ENCODE peak calls at places on chromosomes 16 and 17, in eight cellular contexts. One of them, this sample, is unnamed.

GRCh38 chr16:12308060-12308459 is 331.5 kb downstream of the SNX29 start:
- DNase-seq in stimulated activated effector memory CD8-positive, alpha-beta T cell treated with anti-CD3 and anti-CD28 coated beads, Interleukin-12 subunit alpha, Interleukin-12 subunit beta, amount 100 ng/mL, for 72 hours: no peak
- DNase-seq in AG09309: no peak
- DNase-seq in foreskin fibroblast: no peak
- DNase-seq in RCC 7860: no peak
- DNase-seq in HuH-7.5: no peak
- DNase-seq in heart right ventricle: no peak
- DNase-seq in Daoy: no peak
- DNase-seq in this sample: no peak

GRCh38 chr16:1281517-1281916 is 25.6 kb downstream of the TPSD1 start:
- DNase-seq in stimulated activated effector memory CD8-positive, alpha-beta T cell treated with anti-CD3 and anti-CD28 coated beads, Interleukin-12 subunit alpha, Interleukin-12 subunit beta, amount 100 ng/mL, for 72 hours: no peak
- DNase-seq in HuH-7.5: no peak
- DNase-seq in RCC 7860: no peak
- DNase-seq in Daoy: no peak
- DNase-seq in heart right ventricle: no peak
- DNase-seq in foreskin fibroblast: no peak
- DNase-seq in AG09309: no peak
- DNase-seq in this sample: no peak

GRCh38 chr17:82025401-82026107 is 2.4 kb downstream of the LRRC45 start:
- DNase-seq in HuH-7.5: no peak
- DNase-seq in foreskin fibroblast: no peak
- DNase-seq in RCC 7860: no peak
- DNase-seq in stimulated activated effector memory CD8-positive, alpha-beta T cell treated with anti-CD3 and anti-CD28 coated beads, Interleukin-12 subunit alpha, Interleukin-12 subunit beta, amount 100 ng/mL, for 72 hours: no peak
- DNase-seq in AG09309: no peak
- DNase-seq in heart right ventricle: no peak
- DNase-seq in Daoy: no peak
- DNase-seq in this sample: no peak

GRCh38 chr17:38719943-38720641 is 10.0 kb upstream of the CISD3 start:
- DNase-seq in stimulated activated effector memory CD8-positive, alpha-beta T cell treated with anti-CD3 and anti-CD28 coated beads, Interleukin-12 subunit alpha, Interleukin-12 subunit beta, amount 100 ng/mL, for 72 hours: no peak
- DNase-seq in foreskin fibroblast: no peak
- DNase-seq in heart right ventricle: no peak
- DNase-seq in AG09309: no peak
- DNase-seq in RCC 7860: no peak
- DNase-seq in Daoy: no peak
- DNase-seq in HuH-7.5: no peak
- DNase-seq in this sample: no peak

GRCh38 chr17:63496663-63497400 is 20.0 kb downstream of the ACE start:
- DNase-seq in AG09309: no peak
- DNase-seq in heart right ventricle: no peak
- DNase-seq in RCC 7860: no peak
- DNase-seq in Daoy: no peak
- DNase-seq in HuH-7.5: no peak
- DNase-seq in stimulated activated effector memory CD8-positive, alpha-beta T cell treated with anti-CD3 and anti-CD28 coated beads, Interleukin-12 subunit alpha, Interleukin-12 subunit beta, amount 100 ng/mL, for 72 hours: no peak
- DNase-seq in foreskin fibroblast: no peak
- DNase-seq in this sample: no peak

GRCh38 chr16:85353839-85354622 is 241.8 kb upstream of the CIBAR2 start:
- DNase-seq in RCC 7860: no peak
- DNase-seq in foreskin fibroblast: no peak
- DNase-seq in AG09309: no peak
- DNase-seq in stimulated activated effector memory CD8-positive, alpha-beta T cell treated with anti-CD3 and anti-CD28 coated beads, Interleukin-12 subunit alpha, Interleukin-12 subunit beta, amount 100 ng/mL, for 72 hours: no peak
- DNase-seq in HuH-7.5: no peak
- DNase-seq in heart right ventricle: no peak
- DNase-seq in Daoy: no peak
- DNase-seq in this sample: no peak

GRCh38 chr17:11986939-11987329 is 10.3 kb downstream of the ZNF18 start:
- DNase-seq in HuH-7.5: peak
- DNase-seq in foreskin fibroblast: peak
- DNase-seq in RCC 7860: peak
- DNase-seq in heart right ventricle: no peak
- DNase-seq in stimulated activated effector memory CD8-positive, alpha-beta T cell treated with anti-CD3 and anti-CD28 coated beads, Interleukin-12 subunit alpha, Interleukin-12 subunit beta, amount 100 ng/mL, for 72 hours: no peak
- DNase-seq in AG09309: no peak
- DNase-seq in Daoy: peak
- DNase-seq in this sample: no peak

GRCh38 chr17:64042700-64043485 is 22.5 kb upstream of the ICAM2 start:
- DNase-seq in AG09309: no peak
- DNase-seq in HuH-7.5: no peak
- DNase-seq in foreskin fibroblast: no peak
- DNase-seq in RCC 7860: no peak
- DNase-seq in heart right ventricle: no peak
- DNase-seq in Daoy: no peak
- DNase-seq in stimulated activated effector memory CD8-positive, alpha-beta T cell treated with anti-CD3 and anti-CD28 coated beads, Interleukin-12 subunit alpha, Interleukin-12 subunit beta, amount 100 ng/mL, for 72 hours: no peak
- DNase-seq in this sample: no peak

GRCh38 chr16:56336071-56336688 is 89.2 kb downstream of the AMFR start:
- DNase-seq in heart right ventricle: peak
- DNase-seq in Daoy: no peak
- DNase-seq in HuH-7.5: no peak
- DNase-seq in foreskin fibroblast: no peak
- DNase-seq in AG09309: no peak
- DNase-seq in RCC 7860: no peak
- DNase-seq in stimulated activated effector memory CD8-positive, alpha-beta T cell treated with anti-CD3 and anti-CD28 coated beads, Interleukin-12 subunit alpha, Interleukin-12 subunit beta, amount 100 ng/mL, for 72 hours: no peak
- DNase-seq in this sample: no peak

GRCh38 chr17:79704691-79705090 is 26.1 kb upstream of the ENPP7 start:
- DNase-seq in stimulated activated effector memory CD8-positive, alpha-beta T cell treated with anti-CD3 and anti-CD28 coated beads, Interleukin-12 subunit alpha, Interleukin-12 subunit beta, amount 100 ng/mL, for 72 hours: no peak
- DNase-seq in RCC 7860: no peak
- DNase-seq in heart right ventricle: no peak
- DNase-seq in AG09309: no peak
- DNase-seq in Daoy: no peak
- DNase-seq in foreskin fibroblast: no peak
- DNase-seq in HuH-7.5: no peak
- DNase-seq in this sample: no peak

GRCh38 chr17:75630071-75630917 is 2.9 kb upstream of the SMIM5 start:
- DNase-seq in Daoy: no peak
- DNase-seq in stimulated activated effector memory CD8-positive, alpha-beta T cell treated with anti-CD3 and anti-CD28 coated beads, Interleukin-12 subunit alpha, Interleukin-12 subunit beta, amount 100 ng/mL, for 72 hours: no peak
- DNase-seq in foreskin fibroblast: no peak
- DNase-seq in RCC 7860: no peak
- DNase-seq in HuH-7.5: no peak
- DNase-seq in AG09309: no peak
- DNase-seq in heart right ventricle: no peak
- DNase-seq in this sample: no peak

GRCh38 chr16:69465083-69465721 is 40.8 kb downstream of the CYB5B start:
- DNase-seq in stimulated activated effector memory CD8-positive, alpha-beta T cell treated with anti-CD3 and anti-CD28 coated beads, Interleukin-12 subunit alpha, Interleukin-12 subunit beta, amount 100 ng/mL, for 72 hours: no peak
- DNase-seq in AG09309: no peak
- DNase-seq in HuH-7.5: no peak
- DNase-seq in foreskin fibroblast: peak
- DNase-seq in heart right ventricle: no peak
- DNase-seq in RCC 7860: no peak
- DNase-seq in Daoy: peak
- DNase-seq in this sample: no peak

GRCh38 chr17:40091691-40092397 is 8.5 kb downstream of the NR1D1 start:
- DNase-seq in stimulated activated effector memory CD8-positive, alpha-beta T cell treated with anti-CD3 and anti-CD28 coated beads, Interleukin-12 subunit alpha, Interleukin-12 subunit beta, amount 100 ng/mL, for 72 hours: no peak
- DNase-seq in heart right ventricle: no peak
- DNase-seq in HuH-7.5: no peak
- DNase-seq in foreskin fibroblast: no peak
- DNase-seq in RCC 7860: no peak
- DNase-seq in AG09309: no peak
- DNase-seq in Daoy: no peak
- DNase-seq in this sample: no peak

This sample was measured in GM13976.